ENCODE peak calls at places on chromosomes 16 and 17, in six cellular contexts. G is ovary, R is retinal pigment epithelial cell, T is brain microvascular endothelial cell, B is BJ, V is AG04450. X is an unnamed sample.

GRCh38 chr16:85248269-85248668 is 136.0 kb upstream of the CIBAR2 start:
- DNase-seq in G (no peak), R (no peak), T (no peak), B (no peak), V (no peak), X (peak; percentile 58)

GRCh38 chr16:68503334-68503733 is 35.8 kb upstream of the ZFP90 start:
- DNase-seq in G (no peak), R (no peak), T (no peak), B (no peak), V (no peak), X (no peak)

GRCh38 chr16:85917012-85917411 is 18.1 kb downstream of the IRF8 start:
- DNase-seq in G (no peak), R (no peak), T (no peak), B (no peak), V (no peak), X (no peak)

GRCh38 chr17:78341559-78342437 is 18.1 kb downstream of the SOCS3 start:
- DNase-seq in G (peak; percentile 79), R (no peak), T (no peak), B (no peak), V (no peak), X (peak; percentile 65)

GRCh38 chr16:56912746-56913703 is 18.9 kb upstream of the HERPUD1 start:
- DNase-seq in G (peak; percentile 55), R (no peak), T (peak; percentile 45), B (peak; percentile 87), V (no peak), X (no peak)

GRCh38 chr16:85563515-85564276 is 49.4 kb upstream of the GSE1 start:
- DNase-seq in G (peak; percentile 67), R (no peak), T (no peak), B (no peak), V (no peak), X (no peak)

GRCh38 chr17:36849871-36850348 is 87.4 kb upstream of the LHX1 start:
- DNase-seq in G (no peak), R (no peak), T (peak; percentile 75), B (peak; percentile 11), V (no peak), X (no peak)

GRCh38 chr16:88634141-88634993 is 4.0 kb upstream of the IL17C start:
- DNase-seq in G (no peak), R (no peak), T (peak; percentile 32), B (no peak), V (no peak), X (peak; percentile 80)

GRCh38 chr16:13148836-13149235 is 247.4 kb downstream of the SHISA9 start:
- DNase-seq in G (no peak), R (no peak), T (no peak), B (no peak), V (no peak), X (no peak)

GRCh38 chr17:81386646-81387234 is 8.5 kb upstream of the BAHCC1 start:
- DNase-seq in G (peak; percentile 62), R (no peak), T (no peak), B (no peak), V (no peak), X (peak; percentile 61)

GRCh38 chr17:66172706-66173223 is 19.2 kb downstream of the CEP112 start:
- DNase-seq in G (no peak), R (no peak), T (no peak), B (no peak), V (no peak), X (no peak)

GRCh38 chr17:69539781-69540319 is 125.4 kb downstream of the MAP2K6 start:
- DNase-seq in G (no peak), R (peak; percentile 61), T (peak; percentile 25), B (peak; percentile 27), V (peak; percentile 86), X (no peak)

GRCh38 chr16:76268824-76269223 is 8.4 kb upstream of the CNTNAP4 start:
- DNase-seq in G (no peak), R (no peak), T (no peak), B (no peak), V (no peak), X (no peak)

GRCh38 chr17:66789961-66790421 is 44.9 kb upstream of the CACNG5 start:
- DNase-seq in G (no peak), R (no peak), T (no peak), B (no peak), V (no peak), X (no peak)

GRCh38 chr16:68490829-68491575 is 42.7 kb upstream of the SMPD3 start:
- DNase-seq in G (no peak), R (peak; percentile 62), T (peak; percentile 24), B (peak; percentile 19), V (no peak), X (no peak)

GRCh38 chr17:72665841-72666518 is 426.5 kb downstream of the SLC39A11 start:
- DNase-seq in G (no peak), R (no peak), T (no peak), B (no peak), V (no peak), X (no peak)

GRCh38 chr16:69514366-69514765 is 51.4 kb upstream of the NFAT5 start:
- DNase-seq in G (no peak), R (no peak), T (no peak), B (no peak), V (no peak), X (no peak)

GRCh38 chr17:50547736-50548083 is 736 bp downstream of the SPATA20 start:
- DNase-seq in G (no peak), R (no peak), T (no peak), B (no peak), V (no peak), X (no peak)

GRCh38 chr17:49582789-49583188 is 7.1 kb downstream of the NXPH3 start:
- DNase-seq in G (no peak), R (no peak), T (no peak), B (no peak), V (no peak), X (no peak)

GRCh38 chr17:16215965-16216316 is 607 bp upstream of the NCOR1 start:
- DNase-seq in G (no peak), R (no peak), T (no peak), B (no peak), V (no peak), X (no peak)

GRCh38 chr16:68665501-68665900 is 20.4 kb downstream of the CDH3 start:
- DNase-seq in G (no peak), R (no peak), T (no peak), B (no peak), V (no peak), X (no peak)

GRCh38 chr17:75110307-75110937 is 653 bp downstream of the ARMC7 start:
- DNase-seq in G (no peak), R (no peak), T (no peak), B (no peak), V (no peak), X (no peak)

GRCh38 chr17:60527701-60528100 is 1.7 kb upstream of the APPBP2 start:
- DNase-seq in G (no peak), R (no peak), T (no peak), B (no peak), V (no peak), X (no peak)

GRCh38 chr17:45129426-45129939 is 2.8 kb downstream of the PLCD3 start:
- DNase-seq in G (peak; percentile 68), R (peak; percentile 86), T (no peak), B (no peak), V (no peak), X (no peak)

GRCh38 chr16:67150058-67150832 is 553 bp downstream of the B3GNT9 start:
- DNase-seq in G (peak; percentile 73), R (no peak), T (peak; percentile 37), B (no peak), V (no peak), X (peak; percentile 67)

GRCh38 chr16:22270525-22270924 is 26.7 kb upstream of the POLR3E start:
- DNase-seq in G (no peak), R (no peak), T (no peak), B (no peak), V (no peak), X (no peak)

GRCh38 chr17:42759982-42760651 is 910 bp upstream of the RAMP2 start:
- DNase-seq in G (no peak), R (no peak), T (no peak), B (no peak), V (no peak), X (no peak)

GRCh38 chr17:80601146-80601545 is 56.5 kb downstream of the RPTOR start:
- DNase-seq in G (no peak), R (no peak), T (no peak), B (no peak), V (no peak), X (no peak)

GRCh38 chr17:12982224-12982623 is 35.6 kb downstream of the ELAC2 start:
- DNase-seq in G (no peak), R (no peak), T (no peak), B (no peak), V (no peak), X (no peak)

GRCh38 chr17:44222112-44222869 is 2.8 kb upstream of the UBTF start:
- DNase-seq in G (peak; percentile 76), R (no peak), T (peak; percentile 59), B (no peak), V (no peak), X (peak; percentile 72)

GRCh38 chr16:57021693-57022092 is 32.3 kb downstream of the NLRC5 start:
- DNase-seq in G (no peak), R (no peak), T (no peak), B (no peak), V (no peak), X (no peak)

GRCh38 chr16:49876716-49877129 is 20.8 kb upstream of the ZNF423 start:
- DNase-seq in G (peak; percentile 60), R (no peak), T (peak; percentile 28), B (no peak), V (no peak), X (peak; percentile 92)

GRCh38 chr16:1152651-1153259 is at the start of gene CACNA1H:
- DNase-seq in G (peak; percentile 79), R (no peak), T (no peak), B (no peak), V (no peak), X (peak; percentile 78)
- TF ChIP-seq CTCF in G (peak; percentile 29), R (no peak), T (no peak), B (peak; percentile 22), V (peak; percentile 25), X (peak; percentile 68)

GRCh38 chr16:1781758-1782407 is 488 bp downstream of the SPSB3 start:
- DNase-seq in G (no peak), R (no peak), T (no peak), B (no peak), V (no peak), X (peak; percentile 61)
- TF ChIP-seq CTCF in G (no peak), R (peak; percentile 12), T (peak; percentile 48), B (peak; percentile 9), V (peak; percentile 7), X (no peak)

GRCh38 chr17:21039839-21040575 is 2.8 kb downstream of the USP22 start:
- DNase-seq in G (peak; percentile 18), R (no peak), T (no peak), B (no peak), V (no peak), X (no peak)
- TF ChIP-seq CTCF in G (no peak), R (peak; percentile 61), T (peak; percentile 61), B (peak; percentile 56), V (peak; percentile 51), X (no peak)

DNA sequence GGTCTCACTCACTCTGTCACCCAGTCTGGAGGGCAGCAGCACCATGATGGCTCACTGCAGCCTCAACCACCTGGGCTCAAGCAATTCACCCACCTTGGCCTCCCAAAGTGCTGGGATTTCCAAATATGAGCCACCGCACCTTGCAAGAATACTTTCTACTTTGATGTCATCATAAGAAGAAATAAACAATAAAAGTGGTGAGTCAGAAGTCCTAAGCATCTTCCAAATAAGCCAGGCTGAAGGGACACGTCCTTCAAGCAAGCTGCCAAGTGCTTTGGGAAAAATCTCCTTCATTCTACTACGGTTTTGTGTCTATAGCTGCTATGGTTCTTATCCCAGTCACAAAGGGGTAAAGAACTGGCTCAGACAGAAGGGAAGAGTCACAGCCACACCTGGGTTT is 20.3 kb downstream of the HASPIN start:
- DNase-seq in G (no peak), R (no peak), T (no peak), B (no peak), V (no peak), X (no peak)
- TF ChIP-seq CTCF in G (no peak), R (no peak), T (no peak), B (no peak), V (no peak), X (no peak)